ENCODE peak calls at places on chromosomes 11 and 22, in four cellular contexts. U is mammary epithelial cell; N is CD4-positive, alpha-beta T cell; D is substantia nigra. F is an unnamed sample.
A peak's percentile ranks its signal among the peaks of the same experiment; 100 is the strongest.

GRCh38 chr22:43287441-43287840 is 55.7 kb downstream of the SCUBE1 start:
- DNase-seq in U (no peak), N (no peak), D (no peak), F (no peak)

GRCh38 chr11:57458060-57458409 is 2.3 kb upstream of the RTN4RL2 start:
- DNase-seq in U (no peak), N (no peak), D (no peak), F (no peak)

GRCh38 chr11:2518112-2518982 is 73.5 kb downstream of the KCNQ1 start:
- DNase-seq in U (no peak), N (no peak), D (no peak), F (no peak)

GRCh38 chr11:93160156-93160555 is 37.6 kb downstream of the SLC36A4 start:
- DNase-seq in U (no peak), N (no peak), D (no peak), F (no peak)

GRCh38 chr22:34966980-34967379 is 99.0 kb upstream of the ISX start:
- DNase-seq in U (peak; percentile 67), N (no peak), D (no peak), F (no peak)

GRCh38 chr11:69055598-69056516 is 7.1 kb downstream of the TPCN2 start:
- DNase-seq in U (no peak), N (no peak), D (peak; percentile 18), F (no peak)

GRCh38 chr11:4593739-4594138 is at the start of gene OR52I1:
- DNase-seq in U (no peak), N (no peak), D (no peak), F (no peak)

GRCh38 chr11:67120881-67121710 is 2.0 kb downstream of the KDM2A start:
- DNase-seq in U (peak; percentile 56), N (no peak), D (no peak), F (peak; percentile 33)

GRCh38 chr11:8828580-8829358 is 82.2 kb upstream of the AKIP1 start:
- DNase-seq in U (no peak), N (no peak), D (no peak), F (no peak)

GRCh38 chr22:17944205-17944725 is 80.1 kb downstream of the MICAL3 start:
- DNase-seq in U (no peak), N (no peak), D (no peak), F (no peak)

GRCh38 chr11:17595526-17596309 is 48.7 kb downstream of the OTOG start:
- DNase-seq in U (no peak), N (no peak), D (no peak), F (no peak)

GRCh38 chr22:27424319-27424718 is 377.2 kb downstream of the MN1 start:
- DNase-seq in U (peak; percentile 53), N (no peak), D (no peak), F (no peak)

DNA sequence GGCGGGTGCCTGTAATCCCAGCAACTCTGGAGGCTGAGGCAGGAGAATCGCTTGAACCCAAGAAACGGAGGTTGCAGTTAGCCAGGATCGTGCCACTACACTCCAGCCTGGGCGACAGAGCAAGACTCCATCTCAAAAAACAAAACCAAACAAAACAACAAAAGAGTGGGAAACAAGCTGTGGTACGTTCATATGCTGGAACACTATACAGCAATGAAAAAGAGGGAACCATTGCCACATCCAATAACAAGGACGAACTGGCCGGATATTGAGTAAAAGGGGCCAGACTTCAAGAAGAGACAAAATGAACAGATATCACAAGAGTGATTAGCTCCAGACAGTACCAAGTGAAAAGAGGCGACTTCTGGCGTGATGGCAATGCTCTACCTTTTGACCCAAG is 4.9 kb downstream of the MACROD1 start:
- DNase-seq in U (no peak), N (no peak), D (no peak), F (no peak)
- H3K27ac ChIP-seq in U (no peak overlapping the region), N (no peak overlapping the region), D (no peak overlapping the region), F (no peak overlapping the region)

DNA sequence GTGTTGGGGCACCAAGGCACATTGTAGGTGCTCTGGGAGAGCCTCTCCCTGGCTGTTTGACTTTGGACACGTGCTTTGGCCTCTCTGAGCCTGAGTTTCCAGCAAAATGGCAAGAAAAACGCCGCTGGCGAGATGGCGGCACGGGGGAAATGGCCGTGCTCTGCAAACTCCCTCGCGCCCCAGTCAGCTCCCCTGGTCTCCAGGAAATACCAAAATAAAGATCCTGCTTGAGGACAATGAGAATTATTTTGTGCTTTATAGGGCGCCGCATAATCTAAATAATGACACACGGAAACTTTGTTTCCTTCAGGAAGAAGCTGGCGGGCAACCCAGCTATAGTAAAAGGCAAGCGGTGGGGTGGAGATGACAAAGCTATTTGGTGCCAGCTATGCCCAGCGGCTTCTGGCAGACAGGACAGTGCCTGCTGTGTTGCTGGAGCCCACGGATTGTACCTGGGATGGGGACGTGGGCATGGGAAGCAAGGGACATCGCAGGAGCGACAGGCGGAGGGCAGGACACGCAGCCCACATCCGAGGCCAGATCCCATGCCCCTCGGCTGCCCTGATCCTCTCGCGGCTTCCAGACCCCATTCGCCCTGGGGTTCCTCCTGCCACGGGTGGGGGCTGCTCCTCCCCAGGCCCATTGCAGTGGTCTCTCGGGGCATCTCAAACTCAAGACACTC is 26.3 kb upstream of the RFPL3 start:
- DNase-seq in U (no peak), N (no peak), D (no peak), F (no peak)
- H3K27ac ChIP-seq in U (no peak overlapping the region), N (no peak overlapping the region), D (no peak overlapping the region), F (no peak overlapping the region)

GRCh38 chr11:28798286-28798685 is 690.1 kb downstream of the METTL15 start:
- DNase-seq in U (no peak), N (no peak), D (no peak), F (no peak)

GRCh38 chr11:28793282-28793738 is 685.1 kb downstream of the METTL15 start:
- DNase-seq in U (no peak), N (no peak), D (no peak), F (no peak)

GRCh38 chr11:28792856-28793255 is 684.7 kb downstream of the METTL15 start:
- DNase-seq in U (no peak), N (no peak), D (no peak), F (no peak)

GRCh38 chr11:28797536-28797935 is 689.3 kb downstream of the METTL15 start:
- DNase-seq in U (no peak), N (no peak), D (no peak), F (no peak)

DNA sequence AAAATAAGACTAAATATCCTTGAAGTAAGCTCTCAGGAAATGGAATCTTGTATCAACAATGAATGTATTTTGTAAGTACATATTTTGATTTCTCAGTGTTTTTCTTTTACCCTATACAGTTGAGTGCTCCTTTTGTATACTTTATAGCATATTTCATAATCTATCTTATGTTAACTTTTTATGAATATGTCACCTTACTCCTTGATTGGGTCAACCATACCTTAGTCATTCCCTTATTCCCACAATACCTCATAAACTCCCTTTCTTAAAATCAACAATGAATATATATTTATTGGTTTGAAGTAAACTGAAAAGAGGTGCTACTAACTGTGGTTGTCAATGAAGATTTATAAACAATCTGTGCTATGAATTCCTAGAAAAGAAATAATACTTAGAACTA is 686.2 kb downstream of the METTL15 start:
- DNase-seq in U (no peak), N (no peak), D (no peak), F (no peak)
- H3K27ac ChIP-seq in U (no peak overlapping the region), N (no peak overlapping the region), D (no peak overlapping the region), F (no peak overlapping the region)

GRCh38 chr22:38981005-38981658 is 1.0 kb upstream of the APOBEC3B start:
- DNase-seq in U (peak; percentile 63), N (no peak), D (no peak), F (peak; percentile 62)

GRCh38 chr22:38982008-38982927 is at the start of gene APOBEC3B:
- DNase-seq in U (peak; percentile 93), N (no peak), D (peak; percentile 17), F (peak; percentile 88)

GRCh38 chr22:38981659-38982007 is 514 bp upstream of the APOBEC3B start:
- DNase-seq in U (no peak), N (no peak), D (no peak), F (no peak)

GRCh38 chr22:38986629-38987028 is 4.5 kb downstream of the APOBEC3B start:
- DNase-seq in U (no peak), N (no peak), D (no peak), F (no peak)

GRCh38 chr22:38984224-38984623 is 2.1 kb downstream of the APOBEC3B start:
- DNase-seq in U (no peak), N (no peak), D (no peak), F (no peak)
- H3K27ac ChIP-seq in U (peak overlapping the region; percentile 84), N (no peak overlapping the region), D (no peak overlapping the region), F (no peak overlapping the region)

DNA sequence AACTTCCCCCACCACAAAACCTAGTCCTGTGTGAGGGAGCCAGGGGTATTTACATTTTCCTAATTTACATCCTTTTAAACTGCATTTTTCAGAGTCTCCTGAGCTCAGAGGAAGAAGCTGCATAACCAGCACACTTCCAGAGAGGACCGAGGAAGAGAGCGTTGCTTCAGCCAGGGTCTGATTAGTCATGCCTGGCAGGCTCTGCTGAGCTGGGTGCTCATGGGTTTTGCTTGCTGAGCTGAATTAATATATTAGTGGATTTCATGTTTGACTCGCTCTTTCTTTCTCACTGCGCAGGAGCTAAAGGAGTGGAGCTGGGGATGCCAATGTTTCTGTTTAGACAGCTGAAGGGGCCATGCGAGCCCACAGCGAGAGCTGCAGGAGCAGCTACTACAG is 539.3 kb upstream of the B3GAT1 start:
- DNase-seq in U (no peak), N (no peak), D (no peak), F (no peak)
- H3K27ac ChIP-seq in U (no peak overlapping the region), N (no peak overlapping the region), D (no peak overlapping the region), F (no peak overlapping the region)

GRCh38 chr22:45450931-45451651 is 37.6 kb downstream of the RIBC2 start:
- DNase-seq in U (no peak), N (no peak), D (no peak), F (peak; percentile 27)
- H3K27ac ChIP-seq in U (no peak overlapping the region), N (no peak overlapping the region), D (no peak overlapping the region), F (no peak overlapping the region)

GRCh38 chr22:22452996-22453686 is 55.4 kb downstream of the ZNF280B start:
- DNase-seq in U (no peak), N (no peak), D (no peak), F (no peak)

GRCh38 chr22:22446527-22446926 is 62.0 kb downstream of the ZNF280B start:
- DNase-seq in U (no peak), N (no peak), D (no peak), F (no peak)

GRCh38 chr22:22452211-22452610 is 56.3 kb downstream of the ZNF280B start:
- DNase-seq in U (no peak), N (no peak), D (no peak), F (no peak)

GRCh38 chr22:22449819-22450218 is 58.7 kb downstream of the ZNF280B start:
- DNase-seq in U (no peak), N (no peak), D (no peak), F (no peak)

DNA sequence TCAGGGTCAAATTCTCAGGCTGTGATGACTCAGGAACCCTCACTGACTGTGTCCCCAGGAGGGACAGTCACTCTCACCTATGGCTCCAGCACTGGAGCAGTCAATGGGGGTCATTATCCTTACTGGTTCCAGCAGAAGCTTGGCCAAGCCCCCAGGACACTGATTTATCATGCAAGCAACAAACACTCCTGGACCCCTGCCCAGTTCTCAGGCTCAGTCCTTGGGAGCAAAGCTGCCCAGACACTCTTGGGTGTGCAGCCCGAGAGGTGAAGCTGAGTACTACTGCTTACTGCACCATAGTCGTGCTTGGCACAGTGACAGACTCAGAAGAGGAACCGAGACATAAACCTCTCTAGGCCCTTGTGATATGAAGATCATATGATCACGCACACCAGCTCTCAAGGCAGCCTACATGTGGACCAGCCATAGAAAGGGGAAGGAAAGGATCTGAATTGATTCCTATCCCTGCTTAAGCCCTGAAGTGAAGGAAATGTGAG is 58.2 kb downstream of the ZNF280B start:
- DNase-seq in U (no peak), N (no peak), D (no peak), F (no peak)
- H3K27ac ChIP-seq in U (no peak overlapping the region), N (no peak overlapping the region), D (no peak overlapping the region), F (no peak overlapping the region)